ENCODE peak calls at places on chromosome 10, in five cellular contexts. N is hippocampal formation, Q is non-pigmented ciliary epithelial cell, Y is fibroblast of lung, V is NCI-H524. O is an unnamed sample.

GRCh38 chr10:3111626-3112220 is 44.4 kb downstream of the PFKP start:
- DNase-seq in N (no peak), Q (no peak), Y (no peak), V (no peak), O (no peak)

GRCh38 chr10:61935085-61935484 is 33.6 kb downstream of the ARID5B start:
- DNase-seq in N (no peak), Q (no peak), Y (no peak), V (no peak), O (no peak)

GRCh38 chr10:116080553-116080952 is 192.5 kb downstream of the GFRA1 start:
- DNase-seq in N (no peak), Q (no peak), Y (peak), V (no peak), O (no peak)

GRCh38 chr10:72367301-72367970 is 12.7 kb upstream of the DNAJB12 start:
- DNase-seq in N (peak), Q (no peak), Y (no peak), V (no peak), O (no peak)

GRCh38 chr10:119526149-119526548 is 16.4 kb downstream of the RGS10 start:
- DNase-seq in N (no peak), Q (no peak), Y (no peak), V (no peak), O (no peak)

GRCh38 chr10:310976-311639 is 175.9 kb downstream of the ZMYND11 start:
- DNase-seq in N (no peak), Q (no peak), Y (peak), V (no peak), O (no peak)

GRCh38 chr10:102629661-102630614 is 14.3 kb upstream of the TRIM8 start:
- DNase-seq in N (no peak), Q (peak), Y (peak), V (no peak), O (no peak)

GRCh38 chr10:85545874-85546273 is 820.7 kb downstream of the GRID1 start:
- DNase-seq in N (no peak), Q (no peak), Y (no peak), V (no peak), O (no peak)

GRCh38 chr10:119521443-119522204 is 20.9 kb downstream of the RGS10 start:
- DNase-seq in N (no peak), Q (peak), Y (peak), V (no peak), O (peak)